ENCODE peak calls at places on chromosomes 13 and 19, in five cellular contexts. One of them, this sample, is unnamed.

GRCh38 chr19:50893047-50893737 is 18.0 kb downstream of the KLK4 start:
- DNase-seq in lower leg skin: no peak
- DNase-seq in IMR-90: no peak
- DNase-seq in brain microvascular endothelial cell: no peak
- DNase-seq in cardiac fibroblast: no peak
- DNase-seq in this sample: no peak

GRCh38 chr13:25085125-25085742 is 10.7 kb upstream of the PABPC3 start:
- DNase-seq in lower leg skin: no peak
- DNase-seq in IMR-90: peak
- DNase-seq in brain microvascular endothelial cell: peak
- DNase-seq in cardiac fibroblast: peak
- DNase-seq in this sample: peak

GRCh38 chr13:50732712-50733111 is 110.8 kb downstream of the DLEU7 start:
- DNase-seq in lower leg skin: no peak
- DNase-seq in IMR-90: peak
- DNase-seq in brain microvascular endothelial cell: peak
- DNase-seq in cardiac fibroblast: peak
- DNase-seq in this sample: peak

GRCh38 chr13:30610311-30610710 is 7.4 kb upstream of the USPL1 start:
- DNase-seq in lower leg skin: no peak
- DNase-seq in IMR-90: no peak
- DNase-seq in brain microvascular endothelial cell: no peak
- DNase-seq in cardiac fibroblast: no peak
- DNase-seq in this sample: no peak

GRCh38 chr13:37510441-37510840 is 88.1 kb downstream of the POSTN start:
- DNase-seq in lower leg skin: no peak
- DNase-seq in IMR-90: no peak
- DNase-seq in brain microvascular endothelial cell: no peak
- DNase-seq in cardiac fibroblast: no peak
- DNase-seq in this sample: peak

GRCh38 chr13:112624602-112625430 is 36.9 kb upstream of the TUBGCP3 start:
- DNase-seq in lower leg skin: no peak
- DNase-seq in IMR-90: no peak
- DNase-seq in brain microvascular endothelial cell: no peak
- DNase-seq in cardiac fibroblast: no peak
- DNase-seq in this sample: no peak

GRCh38 chr19:40614595-40615411 is 13.6 kb downstream of the LTBP4 start:
- DNase-seq in lower leg skin: peak
- DNase-seq in IMR-90: peak
- DNase-seq in brain microvascular endothelial cell: peak
- DNase-seq in cardiac fibroblast: peak
- DNase-seq in this sample: peak

GRCh38 chr13:33367931-33368330 is 82.4 kb upstream of the STARD13 start:
- DNase-seq in lower leg skin: no peak
- DNase-seq in IMR-90: no peak
- DNase-seq in brain microvascular endothelial cell: no peak
- DNase-seq in cardiac fibroblast: no peak
- DNase-seq in this sample: no peak

GRCh38 chr13:48859168-48860105 is 116.3 kb upstream of the FNDC3A start:
- DNase-seq in lower leg skin: no peak
- DNase-seq in IMR-90: no peak
- DNase-seq in brain microvascular endothelial cell: no peak
- DNase-seq in cardiac fibroblast: no peak
- DNase-seq in this sample: no peak

GRCh38 chr13:112955956-112956355 is 13.1 kb upstream of the MCF2L start:
- DNase-seq in lower leg skin: no peak
- DNase-seq in IMR-90: no peak
- DNase-seq in brain microvascular endothelial cell: no peak
- DNase-seq in cardiac fibroblast: no peak
- DNase-seq in this sample: no peak

GRCh38 chr19:20078696-20079095 is 896 bp downstream of the ZNF90 start:
- DNase-seq in lower leg skin: no peak
- DNase-seq in IMR-90: peak
- DNase-seq in brain microvascular endothelial cell: peak
- DNase-seq in cardiac fibroblast: peak
- DNase-seq in this sample: no peak

GRCh38 chr19:49570138-49570856 is 10.1 kb downstream of the NOSIP start:
- DNase-seq in lower leg skin: no peak
- DNase-seq in IMR-90: peak
- DNase-seq in brain microvascular endothelial cell: peak
- DNase-seq in cardiac fibroblast: peak
- DNase-seq in this sample: peak

GRCh38 chr19:53977991-53978731 is 13.3 kb upstream of the CACNG6 start:
- DNase-seq in lower leg skin: peak
- DNase-seq in IMR-90: peak
- DNase-seq in brain microvascular endothelial cell: peak
- DNase-seq in cardiac fibroblast: peak
- DNase-seq in this sample: peak

GRCh38 chr19:46297700-46298476 is 1.0 kb downstream of the HIF3A start:
- DNase-seq in lower leg skin: peak
- DNase-seq in IMR-90: no peak
- DNase-seq in brain microvascular endothelial cell: no peak
- DNase-seq in cardiac fibroblast: peak
- DNase-seq in this sample: no peak

GRCh38 chr13:21747456-21747855 is 76.6 kb downstream of the FGF9 start:
- DNase-seq in lower leg skin: no peak
- DNase-seq in IMR-90: no peak
- DNase-seq in brain microvascular endothelial cell: no peak
- DNase-seq in cardiac fibroblast: no peak
- DNase-seq in this sample: no peak

GRCh38 chr19:14977128-14977527 is 2.5 kb downstream of the SLC1A6 start:
- DNase-seq in lower leg skin: no peak
- DNase-seq in IMR-90: no peak
- DNase-seq in brain microvascular endothelial cell: no peak
- DNase-seq in cardiac fibroblast: no peak
- DNase-seq in this sample: no peak

GRCh38 chr13:99419591-99420243 is 81.6 kb upstream of the TM9SF2 start:
- DNase-seq in lower leg skin: no peak
- DNase-seq in IMR-90: no peak
- DNase-seq in brain microvascular endothelial cell: no peak
- DNase-seq in cardiac fibroblast: no peak
- DNase-seq in this sample: no peak

GRCh38 chr19:23071087-23071511 is 45.7 kb upstream of the ZNF730 start:
- DNase-seq in lower leg skin: no peak
- DNase-seq in IMR-90: peak
- DNase-seq in brain microvascular endothelial cell: peak
- DNase-seq in cardiac fibroblast: peak
- DNase-seq in this sample: no peak

GRCh38 chr13:97822377-97822776 is 131.1 kb upstream of the IPO5 start:
- DNase-seq in lower leg skin: no peak
- DNase-seq in IMR-90: no peak
- DNase-seq in brain microvascular endothelial cell: no peak
- DNase-seq in cardiac fibroblast: no peak
- DNase-seq in this sample: no peak

GRCh38 chr19:5949792-5950305 is 28.1 kb downstream of the RANBP3 start:
- DNase-seq in lower leg skin: no peak
- DNase-seq in IMR-90: no peak
- DNase-seq in brain microvascular endothelial cell: no peak
- DNase-seq in cardiac fibroblast: no peak
- DNase-seq in this sample: no peak

GRCh38 chr19:58468216-58468839 is 1.4 kb downstream of the ZNF324 start:
- DNase-seq in lower leg skin: no peak
- DNase-seq in IMR-90: peak
- DNase-seq in brain microvascular endothelial cell: no peak
- DNase-seq in cardiac fibroblast: no peak
- DNase-seq in this sample: no peak

GRCh38 chr19:40217027-40217810 is 965 bp downstream of the TTC9B start:
- DNase-seq in lower leg skin: no peak
- DNase-seq in IMR-90: no peak
- DNase-seq in brain microvascular endothelial cell: no peak
- DNase-seq in cardiac fibroblast: no peak
- DNase-seq in this sample: peak

GRCh38 chr13:113393572-113394503 is 29.9 kb upstream of the GRTP1 start:
- DNase-seq in lower leg skin: peak
- DNase-seq in IMR-90: peak
- DNase-seq in brain microvascular endothelial cell: peak
- DNase-seq in cardiac fibroblast: peak
- DNase-seq in this sample: no peak

GRCh38 chr19:13153627-13154240 is 3.5 kb downstream of the IER2 start:
- DNase-seq in lower leg skin: no peak
- DNase-seq in IMR-90: no peak
- DNase-seq in brain microvascular endothelial cell: no peak
- DNase-seq in cardiac fibroblast: peak
- DNase-seq in this sample: no peak

GRCh38 chr13:79194272-79194671 is 211.8 kb downstream of the RBM26 start:
- DNase-seq in lower leg skin: no peak
- DNase-seq in IMR-90: no peak
- DNase-seq in brain microvascular endothelial cell: no peak
- DNase-seq in cardiac fibroblast: no peak
- DNase-seq in this sample: no peak

GRCh38 chr13:45681101-45681500 is 21.0 kb upstream of the CBY2 start:
- DNase-seq in lower leg skin: no peak
- DNase-seq in IMR-90: no peak
- DNase-seq in brain microvascular endothelial cell: no peak
- DNase-seq in cardiac fibroblast: no peak
- DNase-seq in this sample: no peak

GRCh38 chr13:100235311-100235901 is 146.5 kb downstream of the PCCA start:
- DNase-seq in lower leg skin: no peak
- DNase-seq in IMR-90: peak
- DNase-seq in brain microvascular endothelial cell: peak
- DNase-seq in cardiac fibroblast: peak
- DNase-seq in this sample: peak

GRCh38 chr19:9296336-9296735 is 13.3 kb downstream of the ZNF699 start:
- DNase-seq in lower leg skin: no peak
- DNase-seq in IMR-90: no peak
- DNase-seq in brain microvascular endothelial cell: no peak
- DNase-seq in cardiac fibroblast: no peak
- DNase-seq in this sample: no peak

GRCh38 chr13:41053384-41053826 is 7.9 kb upstream of the WBP4 start:
- DNase-seq in lower leg skin: peak
- DNase-seq in IMR-90: peak
- DNase-seq in brain microvascular endothelial cell: no peak
- DNase-seq in cardiac fibroblast: peak
- DNase-seq in this sample: no peak

GRCh38 chr13:41056194-41056593 is 5.1 kb upstream of the WBP4 start:
- DNase-seq in lower leg skin: no peak
- DNase-seq in IMR-90: no peak
- DNase-seq in brain microvascular endothelial cell: no peak
- DNase-seq in cardiac fibroblast: no peak
- DNase-seq in this sample: no peak

GRCh38 chr13:41056996-41057711 is 4.2 kb upstream of the WBP4 start:
- DNase-seq in lower leg skin: no peak
- DNase-seq in IMR-90: no peak
- DNase-seq in brain microvascular endothelial cell: no peak
- DNase-seq in cardiac fibroblast: no peak
- DNase-seq in this sample: no peak

GRCh38 chr13:41054212-41054877 is 7.0 kb upstream of the WBP4 start:
- DNase-seq in lower leg skin: no peak
- DNase-seq in IMR-90: peak
- DNase-seq in brain microvascular endothelial cell: peak
- DNase-seq in cardiac fibroblast: peak
- DNase-seq in this sample: peak

GRCh38 chr13:41054919-41055619 is 6.2 kb upstream of the WBP4 start:
- DNase-seq in lower leg skin: no peak
- DNase-seq in IMR-90: no peak
- DNase-seq in brain microvascular endothelial cell: no peak
- DNase-seq in cardiac fibroblast: no peak
- DNase-seq in this sample: no peak
- TF ChIP-seq CTCF in lower leg skin: no peak
- TF ChIP-seq CTCF in IMR-90: peak
- TF ChIP-seq CTCF in brain microvascular endothelial cell: peak
- TF ChIP-seq CTCF in cardiac fibroblast: peak
- TF ChIP-seq CTCF in this sample: peak

DNA sequence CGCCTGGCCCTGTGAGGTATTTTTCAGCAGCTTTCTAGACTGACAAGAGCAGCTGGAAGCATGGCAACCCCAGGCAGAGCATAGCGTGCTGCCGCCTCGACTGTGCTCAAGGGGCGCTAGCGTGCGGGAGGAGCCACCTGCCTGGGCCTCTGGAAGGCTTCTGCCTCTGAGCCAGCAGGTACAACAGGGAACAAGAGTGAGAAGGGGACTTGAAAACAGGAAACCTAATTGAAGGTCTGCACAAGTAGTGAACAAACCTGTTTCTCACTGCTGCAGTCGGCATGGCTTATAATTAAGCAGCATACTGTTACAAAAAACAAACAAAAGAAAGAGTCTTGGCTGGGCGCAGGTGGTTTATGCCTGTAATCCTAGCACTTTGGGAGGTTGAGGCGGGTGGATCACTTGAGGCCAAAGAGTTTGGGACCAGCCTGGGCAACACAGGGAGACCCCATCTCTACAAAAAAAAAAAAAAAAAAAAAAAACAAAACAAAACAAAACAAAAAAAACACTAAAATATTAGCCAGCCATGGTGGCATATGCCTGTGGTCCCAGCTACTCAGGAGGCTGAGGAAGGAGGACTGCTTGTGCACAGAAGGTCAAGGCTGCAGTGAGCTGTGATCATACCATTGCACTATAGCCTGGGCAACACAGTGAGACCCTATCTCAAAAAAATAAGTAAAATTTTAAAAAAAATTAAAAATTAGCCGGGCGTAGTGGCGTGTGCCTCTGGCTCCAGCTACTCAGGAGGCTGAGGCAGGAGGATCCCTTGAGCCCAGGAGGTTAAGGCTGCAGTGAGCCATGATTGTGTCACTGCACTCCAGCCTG is 12.6 kb upstream of the GARRE1 start:
- DNase-seq in lower leg skin: no peak
- DNase-seq in IMR-90: no peak
- DNase-seq in brain microvascular endothelial cell: no peak
- DNase-seq in cardiac fibroblast: no peak
- DNase-seq in this sample: no peak
- TF ChIP-seq CTCF in lower leg skin: no peak
- TF ChIP-seq CTCF in IMR-90: peak
- TF ChIP-seq CTCF in brain microvascular endothelial cell: peak
- TF ChIP-seq CTCF in cardiac fibroblast: no peak
- TF ChIP-seq CTCF in this sample: peak

GRCh38 chr13:103515410-103515809 is 449.2 kb upstream of the SLC10A2 start:
- DNase-seq in lower leg skin: no peak
- DNase-seq in IMR-90: no peak
- DNase-seq in brain microvascular endothelial cell: no peak
- DNase-seq in cardiac fibroblast: no peak
- DNase-seq in this sample: no peak

GRCh38 chr13:103514188-103514587 is 448.0 kb upstream of the SLC10A2 start:
- DNase-seq in lower leg skin: no peak
- DNase-seq in IMR-90: no peak
- DNase-seq in brain microvascular endothelial cell: no peak
- DNase-seq in cardiac fibroblast: no peak
- DNase-seq in this sample: no peak

DNA sequence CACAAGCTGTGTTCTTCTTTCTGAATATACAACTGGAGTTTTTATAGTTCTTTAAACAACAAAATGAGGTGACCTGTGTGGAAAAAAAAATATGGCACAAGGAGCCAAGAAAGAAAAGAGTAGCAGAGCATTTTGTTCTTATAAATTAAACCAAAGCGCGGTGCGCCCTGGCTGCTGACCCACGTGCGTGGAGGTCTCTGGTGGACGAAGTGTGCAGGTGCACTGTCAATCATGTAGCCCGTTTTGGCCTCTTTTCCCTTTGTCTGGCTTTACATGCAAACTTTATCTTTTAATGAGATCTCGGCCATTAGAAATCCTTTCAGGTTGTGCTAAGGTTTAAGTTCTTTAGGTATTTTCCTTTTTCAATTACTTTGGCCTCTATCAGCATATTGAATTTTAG is 443.8 kb upstream of the SLC10A2 start:
- DNase-seq in lower leg skin: no peak
- DNase-seq in IMR-90: no peak
- DNase-seq in brain microvascular endothelial cell: no peak
- DNase-seq in cardiac fibroblast: no peak
- DNase-seq in this sample: no peak
- TF ChIP-seq CTCF in lower leg skin: no peak
- TF ChIP-seq CTCF in IMR-90: no peak
- TF ChIP-seq CTCF in brain microvascular endothelial cell: no peak
- TF ChIP-seq CTCF in cardiac fibroblast: no peak
- TF ChIP-seq CTCF in this sample: no peak

GRCh38 chr13:89361909-89362308 is 1690.7 kb downstream of the SLITRK5 start:
- DNase-seq in lower leg skin: no peak
- DNase-seq in IMR-90: peak
- DNase-seq in brain microvascular endothelial cell: no peak
- DNase-seq in cardiac fibroblast: peak
- DNase-seq in this sample: no peak
- TF ChIP-seq CTCF in lower leg skin: no peak
- TF ChIP-seq CTCF in IMR-90: no peak
- TF ChIP-seq CTCF in brain microvascular endothelial cell: peak
- TF ChIP-seq CTCF in cardiac fibroblast: no peak
- TF ChIP-seq CTCF in this sample: peak

This sample was measured in foreskin keratinocyte.